ENCODE peak calls at places on chromosome 15, in six cellular contexts. One of them, this sample, is unnamed.

GRCh38 chr15:30921781-30922371 is 18.2 kb downstream of the FAN1 start:
- DNase-seq in H9: peak
- DNase-seq in neuronal stem cell: no peak
- DNase-seq in IMR-90: no peak
- DNase-seq in mammary epithelial cell: no peak
- DNase-seq in GM12878: no peak
- DNase-seq in this sample: peak

GRCh38 chr15:41918506-41919126 is 24.8 kb upstream of the SPTBN5 start:
- DNase-seq in neuronal stem cell: no peak
- DNase-seq in GM12878: no peak
- DNase-seq in H9: no peak
- DNase-seq in mammary epithelial cell: no peak
- DNase-seq in IMR-90: no peak
- DNase-seq in this sample: no peak

GRCh38 chr15:71437404-71437803 is 322.1 kb downstream of the THSD4 start:
- DNase-seq in IMR-90: no peak
- DNase-seq in neuronal stem cell: no peak
- DNase-seq in mammary epithelial cell: no peak
- DNase-seq in H9: no peak
- DNase-seq in GM12878: no peak
- DNase-seq in this sample: no peak

GRCh38 chr15:91889143-91889815 is 35.8 kb downstream of the SLCO3A1 start:
- DNase-seq in H9: no peak
- DNase-seq in neuronal stem cell: no peak
- DNase-seq in IMR-90: no peak
- DNase-seq in mammary epithelial cell: no peak
- DNase-seq in GM12878: no peak
- DNase-seq in this sample: no peak

GRCh38 chr15:70271422-70272088 is 173.8 kb upstream of the TLE3 start:
- DNase-seq in IMR-90: peak
- DNase-seq in H9: no peak
- DNase-seq in neuronal stem cell: peak
- DNase-seq in mammary epithelial cell: peak
- DNase-seq in GM12878: no peak
- DNase-seq in this sample: no peak

GRCh38 chr15:64847876-64848716 is 6.4 kb downstream of the PLEKHO2 start:
- DNase-seq in GM12878: no peak
- DNase-seq in H9: no peak
- DNase-seq in neuronal stem cell: no peak
- DNase-seq in IMR-90: peak
- DNase-seq in mammary epithelial cell: no peak
- DNase-seq in this sample: no peak

GRCh38 chr15:90665288-90666134 is 51.6 kb upstream of the BLM start:
- DNase-seq in H9: no peak
- DNase-seq in mammary epithelial cell: peak
- DNase-seq in GM12878: peak
- DNase-seq in IMR-90: peak
- DNase-seq in neuronal stem cell: no peak
- DNase-seq in this sample: peak

GRCh38 chr15:93144477-93145270 is 55.7 kb upstream of the RGMA start:
- DNase-seq in IMR-90: no peak
- DNase-seq in H9: no peak
- DNase-seq in mammary epithelial cell: no peak
- DNase-seq in neuronal stem cell: no peak
- DNase-seq in GM12878: no peak
- DNase-seq in this sample: no peak

GRCh38 chr15:88428053-88428452 is 39.1 kb downstream of the MRPL46 start:
- DNase-seq in H9: no peak
- DNase-seq in IMR-90: no peak
- DNase-seq in mammary epithelial cell: no peak
- DNase-seq in GM12878: no peak
- DNase-seq in neuronal stem cell: no peak
- DNase-seq in this sample: peak

GRCh38 chr15:33160054-33160453 is 34.5 kb downstream of the FMN1 start:
- DNase-seq in neuronal stem cell: no peak
- DNase-seq in mammary epithelial cell: no peak
- DNase-seq in H9: no peak
- DNase-seq in GM12878: no peak
- DNase-seq in IMR-90: no peak
- DNase-seq in this sample: peak

GRCh38 chr15:34987623-34987981 is 485 bp downstream of the ZNF770 start:
- DNase-seq in H9: no peak
- DNase-seq in neuronal stem cell: no peak
- DNase-seq in IMR-90: no peak
- DNase-seq in mammary epithelial cell: no peak
- DNase-seq in GM12878: no peak
- DNase-seq in this sample: peak

GRCh38 chr15:57866149-57866736 is 159.7 kb downstream of the POLR2M start:
- DNase-seq in mammary epithelial cell: peak
- DNase-seq in GM12878: no peak
- DNase-seq in IMR-90: peak
- DNase-seq in neuronal stem cell: peak
- DNase-seq in H9: peak
- DNase-seq in this sample: peak

GRCh38 chr15:50182233-50183013 is 427 bp downstream of the SLC27A2 start:
- DNase-seq in GM12878: no peak
- DNase-seq in H9: peak
- DNase-seq in IMR-90: peak
- DNase-seq in neuronal stem cell: peak
- DNase-seq in mammary epithelial cell: peak
- DNase-seq in this sample: peak

GRCh38 chr15:42728562-42728961 is 8.4 kb downstream of the CDAN1 start:
- DNase-seq in GM12878: no peak
- DNase-seq in neuronal stem cell: no peak
- DNase-seq in H9: no peak
- DNase-seq in IMR-90: no peak
- DNase-seq in mammary epithelial cell: no peak
- DNase-seq in this sample: peak

GRCh38 chr15:59687831-59688230 is 1.3 kb downstream of the BNIP2 start:
- DNase-seq in neuronal stem cell: no peak
- DNase-seq in IMR-90: peak
- DNase-seq in mammary epithelial cell: no peak
- DNase-seq in H9: no peak
- DNase-seq in GM12878: peak
- DNase-seq in this sample: peak

GRCh38 chr15:95937128-95937528 is 393.4 kb upstream of the NR2F2 start:
- DNase-seq in GM12878: no peak
- DNase-seq in H9: no peak
- DNase-seq in IMR-90: peak
- DNase-seq in mammary epithelial cell: no peak
- DNase-seq in neuronal stem cell: no peak
- DNase-seq in this sample: no peak

GRCh38 chr15:72859023-72859756 is 75.6 kb upstream of the ADPGK start:
- DNase-seq in IMR-90: no peak
- DNase-seq in H9: no peak
- DNase-seq in neuronal stem cell: no peak
- DNase-seq in mammary epithelial cell: no peak
- DNase-seq in GM12878: no peak
- DNase-seq in this sample: no peak

GRCh38 chr15:90680371-90680935 is 36.7 kb upstream of the BLM start:
- DNase-seq in mammary epithelial cell: peak
- DNase-seq in H9: no peak
- DNase-seq in neuronal stem cell: no peak
- DNase-seq in GM12878: no peak
- DNase-seq in IMR-90: peak
- DNase-seq in this sample: no peak

GRCh38 chr15:74311734-74312444 is 55.6 kb downstream of the CYP11A1 start:
- DNase-seq in H9: peak
- DNase-seq in mammary epithelial cell: no peak
- DNase-seq in neuronal stem cell: no peak
- DNase-seq in GM12878: no peak
- DNase-seq in IMR-90: peak
- DNase-seq in this sample: peak

DNA sequence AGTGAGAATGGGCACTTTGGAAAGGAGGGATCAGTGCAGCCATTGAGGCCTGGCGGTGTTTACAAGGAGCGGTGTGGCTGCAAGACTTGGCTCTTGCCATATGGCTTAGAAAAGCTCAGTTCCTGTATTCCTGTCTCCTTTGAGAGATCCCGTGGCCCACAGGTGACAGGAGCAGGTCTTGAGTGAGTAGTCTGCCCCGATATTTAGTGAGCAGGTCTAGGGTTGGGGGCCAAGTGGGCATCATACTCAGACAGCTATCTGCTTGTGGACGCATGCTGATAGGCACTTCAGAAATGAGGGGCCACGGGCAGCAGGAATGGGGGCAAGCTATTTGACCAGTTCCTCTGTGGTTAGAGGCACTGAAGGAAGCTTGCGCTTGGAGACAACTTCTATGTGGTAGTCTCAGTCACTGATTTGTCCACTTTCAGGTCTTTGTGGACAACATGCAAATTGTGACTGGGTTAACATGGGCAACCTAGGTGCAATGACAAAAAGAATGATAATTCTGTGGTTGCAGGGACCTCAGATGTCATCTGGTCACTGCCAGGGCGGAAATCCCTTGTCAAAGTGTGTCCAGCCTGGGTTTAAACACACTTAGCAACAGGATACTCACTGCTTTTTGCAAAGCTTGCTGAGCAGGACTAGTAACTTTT is 1.1 kb downstream of the TMED3 start:
- DNase-seq in mammary epithelial cell: no peak
- DNase-seq in neuronal stem cell: no peak
- DNase-seq in H9: no peak
- DNase-seq in GM12878: peak
- DNase-seq in IMR-90: no peak
- DNase-seq in this sample: peak
- H2AFZ ChIP-seq in mammary epithelial cell: peak
- H2AFZ ChIP-seq in neuronal stem cell: peak
- H2AFZ ChIP-seq in H9: no peak
- H2AFZ ChIP-seq in GM12878: peak
- H2AFZ ChIP-seq in IMR-90: peak
- H2AFZ ChIP-seq in this sample: peak

GRCh38 chr15:80684697-80685096 is 10.4 kb upstream of the ABHD17C start:
- DNase-seq in mammary epithelial cell: no peak
- DNase-seq in neuronal stem cell: no peak
- DNase-seq in H9: no peak
- DNase-seq in GM12878: no peak
- DNase-seq in IMR-90: no peak
- DNase-seq in this sample: no peak

GRCh38 chr15:80677041-80677440 is 18.1 kb upstream of the ABHD17C start:
- DNase-seq in neuronal stem cell: no peak
- DNase-seq in H9: no peak
- DNase-seq in GM12878: no peak
- DNase-seq in IMR-90: no peak
- DNase-seq in mammary epithelial cell: no peak
- DNase-seq in this sample: no peak

GRCh38 chr15:80679167-80679804 is 15.8 kb upstream of the ABHD17C start:
- DNase-seq in GM12878: no peak
- DNase-seq in mammary epithelial cell: peak
- DNase-seq in H9: peak
- DNase-seq in neuronal stem cell: no peak
- DNase-seq in IMR-90: no peak
- DNase-seq in this sample: no peak

GRCh38 chr15:80682201-80682600 is 12.9 kb upstream of the ABHD17C start:
- DNase-seq in mammary epithelial cell: no peak
- DNase-seq in neuronal stem cell: no peak
- DNase-seq in IMR-90: no peak
- DNase-seq in GM12878: no peak
- DNase-seq in H9: no peak
- DNase-seq in this sample: no peak

GRCh38 chr15:80679805-80680175 is 15.3 kb upstream of the ABHD17C start:
- DNase-seq in GM12878: no peak
- DNase-seq in neuronal stem cell: no peak
- DNase-seq in H9: no peak
- DNase-seq in IMR-90: no peak
- DNase-seq in mammary epithelial cell: no peak
- DNase-seq in this sample: no peak
- H2AFZ ChIP-seq in GM12878: no peak
- H2AFZ ChIP-seq in neuronal stem cell: no peak
- H2AFZ ChIP-seq in H9: no peak
- H2AFZ ChIP-seq in IMR-90: peak
- H2AFZ ChIP-seq in mammary epithelial cell: peak
- H2AFZ ChIP-seq in this sample: no peak

GRCh38 chr15:25785643-25786029 is 77.5 kb downstream of the ATP10A start:
- DNase-seq in mammary epithelial cell: no peak
- DNase-seq in GM12878: no peak
- DNase-seq in IMR-90: no peak
- DNase-seq in H9: no peak
- DNase-seq in neuronal stem cell: no peak
- DNase-seq in this sample: no peak

GRCh38 chr15:25783134-25783533 is 80.0 kb downstream of the ATP10A start:
- DNase-seq in mammary epithelial cell: no peak
- DNase-seq in neuronal stem cell: no peak
- DNase-seq in GM12878: no peak
- DNase-seq in IMR-90: no peak
- DNase-seq in H9: no peak
- DNase-seq in this sample: no peak

GRCh38 chr15:25784141-25784540 is 79.0 kb downstream of the ATP10A start:
- DNase-seq in GM12878: no peak
- DNase-seq in IMR-90: peak
- DNase-seq in mammary epithelial cell: no peak
- DNase-seq in H9: no peak
- DNase-seq in neuronal stem cell: no peak
- DNase-seq in this sample: no peak

GRCh38 chr15:25784876-25785642 is 78.1 kb downstream of the ATP10A start:
- DNase-seq in GM12878: no peak
- DNase-seq in H9: no peak
- DNase-seq in IMR-90: peak
- DNase-seq in mammary epithelial cell: no peak
- DNase-seq in neuronal stem cell: no peak
- DNase-seq in this sample: no peak

DNA sequence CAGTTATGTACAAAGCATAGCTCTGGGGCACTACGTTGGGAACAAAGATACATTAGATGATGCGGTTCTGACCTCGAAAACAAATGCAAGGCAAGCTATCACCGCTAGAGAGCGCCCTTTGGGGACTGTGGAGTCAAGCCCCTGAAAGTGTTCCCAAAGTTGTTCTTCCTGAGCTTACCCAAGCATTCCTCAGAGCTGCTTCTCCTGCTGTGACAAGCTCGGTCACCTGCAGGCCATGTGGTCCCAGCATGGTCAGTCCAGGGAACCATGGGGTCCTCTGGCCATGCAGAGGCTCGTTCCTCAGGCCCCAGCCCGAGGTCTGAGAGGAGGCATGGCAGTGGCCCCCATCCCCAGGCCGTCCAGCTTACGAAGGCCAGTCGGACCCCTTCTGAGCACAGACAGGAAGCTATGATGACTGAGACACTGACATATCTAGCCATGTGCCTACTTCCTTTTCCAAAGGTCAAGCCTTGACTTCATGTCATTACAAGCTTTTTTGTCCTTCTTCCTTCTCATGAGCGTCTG is 79.5 kb downstream of the ATP10A start:
- DNase-seq in mammary epithelial cell: no peak
- DNase-seq in IMR-90: peak
- DNase-seq in neuronal stem cell: peak
- DNase-seq in GM12878: no peak
- DNase-seq in H9: peak
- DNase-seq in this sample: no peak
- H2AFZ ChIP-seq in mammary epithelial cell: no peak
- H2AFZ ChIP-seq in IMR-90: peak
- H2AFZ ChIP-seq in neuronal stem cell: peak
- H2AFZ ChIP-seq in GM12878: no peak
- H2AFZ ChIP-seq in H9: no peak
- H2AFZ ChIP-seq in this sample: no peak

DNA sequence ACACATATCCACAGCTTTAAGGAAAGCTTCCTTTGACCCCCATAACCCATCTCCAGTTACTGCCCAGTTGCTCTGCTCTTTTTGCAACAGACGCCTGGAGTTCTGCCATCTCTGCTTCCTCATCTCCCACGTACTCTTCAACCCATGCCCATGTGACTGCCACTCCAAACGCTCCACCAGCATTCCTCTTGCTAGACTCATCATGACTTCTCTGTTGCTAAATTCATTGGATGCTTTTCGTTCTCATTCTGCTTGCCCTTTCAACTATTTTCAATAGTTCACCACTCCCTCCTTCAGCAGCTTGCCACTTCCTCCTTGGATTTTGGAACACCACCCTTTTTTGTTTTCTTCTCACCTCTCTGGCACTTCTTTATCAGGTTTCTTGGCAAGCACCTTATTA is 2.7 kb upstream of the KNSTRN start:
- DNase-seq in mammary epithelial cell: peak
- DNase-seq in GM12878: no peak
- DNase-seq in IMR-90: peak
- DNase-seq in neuronal stem cell: no peak
- DNase-seq in H9: no peak
- DNase-seq in this sample: no peak
- H2AFZ ChIP-seq in mammary epithelial cell: peak
- H2AFZ ChIP-seq in GM12878: no peak
- H2AFZ ChIP-seq in IMR-90: peak
- H2AFZ ChIP-seq in neuronal stem cell: no peak
- H2AFZ ChIP-seq in H9: no peak
- H2AFZ ChIP-seq in this sample: peak

This sample was measured in SK-N-SH.